ENCODE peak calls at places on chromosomes 7 and 10, in nine cellular contexts. W, I, C, B, U, L, K, J and N are unnamed samples.

GRCh38 chr10:48306265-48306869 is at the start of gene MAPK8:
- DNase-seq in W (peak; percentile 97), I (peak; percentile 99), C (peak; percentile 92), B (peak; percentile 95), U (peak; percentile 93), L (peak; percentile 50), K (peak; percentile 93), J (peak; percentile 85), N (peak; percentile 99)

GRCh38 chr10:87622290-87623004 is 37.2 kb upstream of the PAPSS2 start:
- DNase-seq in W (no peak), I (no peak), C (no peak), B (no peak), U (no peak), L (no peak), K (peak; percentile 47), J (no peak), N (peak; percentile 8)

GRCh38 chr10:7519351-7519750 is 108.5 kb upstream of the SFMBT2 start:
- DNase-seq in W (no peak), I (no peak), C (no peak), B (no peak), U (no peak), L (no peak), K (no peak), J (no peak), N (no peak)

GRCh38 chr10:24477925-24478324 is 245.8 kb downstream of the ARHGAP21 start:
- DNase-seq in W (no peak), I (no peak), C (no peak), B (no peak), U (no peak), L (no peak), K (no peak), J (no peak), N (no peak)

GRCh38 chr10:63822496-63822895 is 301.3 kb downstream of the REEP3 start:
- DNase-seq in W (no peak), I (no peak), C (no peak), B (no peak), U (no peak), L (no peak), K (no peak), J (no peak), N (no peak)

GRCh38 chr10:93346060-93346459 is 136.1 kb downstream of the MYOF start:
- DNase-seq in W (no peak), I (no peak), C (no peak), B (no peak), U (no peak), L (no peak), K (no peak), J (no peak), N (no peak)

GRCh38 chr10:43208147-43209063 is 58.5 kb downstream of the RASGEF1A start:
- DNase-seq in W (peak; percentile 3), I (no peak), C (peak; percentile 2), B (no peak), U (peak; percentile 9), L (no peak), K (no peak), J (no peak), N (no peak)

GRCh38 chr10:33412261-33413092 is 78.0 kb upstream of the NRP1 start:
- DNase-seq in W (no peak), I (no peak), C (peak; percentile 33), B (no peak), U (no peak), L (no peak), K (no peak), J (no peak), N (no peak)

GRCh38 chr10:106771132-106771531 is 393.4 kb downstream of the SORCS1 start:
- DNase-seq in W (no peak), I (no peak), C (no peak), B (no peak), U (no peak), L (no peak), K (no peak), J (no peak), N (no peak)

GRCh38 chr10:87671416-87671815 is 11.7 kb downstream of the PAPSS2 start:
- DNase-seq in W (no peak), I (no peak), C (no peak), B (no peak), U (no peak), L (no peak), K (no peak), J (no peak), N (no peak)

GRCh38 chr7:31874631-31875374 is 187.8 kb downstream of the PPP1R17 start:
- DNase-seq in W (no peak), I (no peak), C (no peak), B (no peak), U (no peak), L (no peak), K (no peak), J (no peak), N (no peak)

GRCh38 chr10:132510174-132510611 is 27.4 kb upstream of the INPP5A start:
- DNase-seq in W (no peak), I (peak; percentile 16), C (peak; percentile 23), B (no peak), U (no peak), L (no peak), K (no peak), J (no peak), N (no peak)

GRCh38 chr10:95693668-95694534 is at the start of gene TCTN3:
- DNase-seq in W (peak; percentile 97), I (peak; percentile 99), C (peak; percentile 97), B (peak; percentile 97), U (peak; percentile 94), L (peak; percentile 98), K (peak; percentile 97), J (peak; percentile 96), N (peak; percentile 99)

GRCh38 chr10:95693331-95693667 is 428 bp downstream of the TCTN3 start:
- DNase-seq in W (no peak), I (no peak), C (no peak), B (peak; percentile 22), U (no peak), L (no peak), K (no peak), J (no peak), N (no peak)

GRCh38 chr10:95683966-95684365 is 9.8 kb downstream of the TCTN3 start:
- DNase-seq in W (no peak), I (no peak), C (no peak), B (no peak), U (no peak), L (no peak), K (no peak), J (no peak), N (no peak)

DNA sequence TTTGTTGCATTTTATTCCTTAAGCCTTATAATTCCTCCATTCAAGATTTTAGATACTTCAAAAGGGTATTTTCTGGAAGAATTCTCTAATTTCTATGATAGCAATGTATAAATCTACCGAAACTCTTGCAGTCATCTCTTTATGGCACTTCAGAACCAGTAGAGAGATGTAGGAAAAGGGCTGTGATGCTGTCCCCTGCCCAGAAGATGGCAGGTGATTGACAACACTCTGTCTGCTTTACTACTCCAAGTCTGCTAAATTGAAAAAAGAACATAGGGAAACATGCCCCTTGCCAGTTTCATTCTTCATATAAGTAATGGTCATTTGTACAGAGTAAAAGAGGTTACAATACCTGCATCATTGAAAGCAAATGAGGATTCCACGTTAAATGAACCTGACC is 5.1 kb downstream of the TCTN3 start:
- DNase-seq in W (no peak), I (no peak), C (no peak), B (no peak), U (no peak), L (no peak), K (no peak), J (no peak), N (no peak)
- TF ChIP-seq CTCF in W (no peak), I (no peak), C (no peak), B (no peak), U (no peak), L (no peak), K (no peak), J (no peak), N (no peak)

GRCh38 chr10:15640536-15641085 is 79.1 kb downstream of the ITGA8 start:
- DNase-seq in W (no peak), I (no peak), C (no peak), B (no peak), U (no peak), L (no peak), K (no peak), J (no peak), N (no peak)

GRCh38 chr10:15636446-15636845 is 83.3 kb downstream of the ITGA8 start:
- DNase-seq in W (no peak), I (no peak), C (no peak), B (no peak), U (no peak), L (no peak), K (no peak), J (no peak), N (no peak)

DNA sequence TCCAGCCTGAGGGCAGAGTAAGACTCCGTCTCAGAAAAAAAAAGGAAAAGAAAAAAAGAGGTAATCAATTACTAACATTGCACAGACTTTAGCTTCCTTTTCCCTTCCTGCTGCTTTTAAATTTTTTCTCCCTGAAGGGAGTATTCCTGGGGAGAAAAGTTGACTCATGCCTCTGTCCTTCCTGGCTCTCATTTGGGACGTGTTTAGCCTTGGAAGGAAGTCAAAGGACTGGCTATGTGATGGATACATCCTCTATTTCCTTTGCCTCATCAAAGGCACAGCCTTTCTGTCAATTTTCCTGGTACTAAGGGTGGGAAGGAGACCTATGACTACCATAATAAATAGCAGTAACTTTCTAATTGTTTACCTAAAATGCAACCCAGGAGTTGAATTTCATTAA is 77.6 kb downstream of the ITGA8 start:
- DNase-seq in W (no peak), I (no peak), C (no peak), B (no peak), U (no peak), L (no peak), K (no peak), J (no peak), N (no peak)
- TF ChIP-seq CTCF in W (no peak), I (no peak), C (no peak), B (no peak), U (no peak), L (no peak), K (no peak), J (no peak), N (no peak)

GRCh38 chr7:149007615-149008014 is 20.7 kb downstream of the PDIA4 start:
- DNase-seq in W (no peak), I (no peak), C (no peak), B (no peak), U (no peak), L (no peak), K (no peak), J (no peak), N (no peak)
- TF ChIP-seq CTCF in W (no peak), I (peak; percentile 3), C (no peak), B (no peak), U (peak; percentile 7), L (peak; percentile 27), K (peak; percentile 8), J (no peak), N (peak; percentile 15)

GRCh38 chr10:88991161-88991899 is 732 bp downstream of the FAS start:
- DNase-seq in W (peak; percentile 68), I (peak; percentile 71), C (peak; percentile 87), B (peak; percentile 81), U (peak; percentile 83), L (no peak), K (peak; percentile 86), J (no peak), N (peak; percentile 71)
- TF ChIP-seq CTCF in W (no peak), I (no peak), C (no peak), B (no peak), U (peak; percentile 31), L (no peak), K (peak; percentile 34), J (peak; percentile 17), N (no peak)